ENCODE peak calls at places on chromosomes 12 and 14, in eight cellular contexts. K, I, N, E, A, U, Q and H are unnamed samples.

GRCh38 chr12:124388679-124389536 is 94.0 kb downstream of the RFLNA start:
- DNase-seq in K (no peak), I (peak), N (peak), E (peak), A (peak), U (peak), Q (peak), H (no peak)

GRCh38 chr14:23360496-23360895 is 4.5 kb downstream of the EFS start:
- DNase-seq in K (no peak), I (no peak), N (no peak), E (no peak), A (no peak), U (no peak), Q (no peak), H (no peak)

GRCh38 chr12:113271853-113272561 is 50.7 kb downstream of the TPCN1 start:
- DNase-seq in K (no peak), I (no peak), N (no peak), E (peak), A (peak), U (peak), Q (peak), H (no peak)

GRCh38 chr14:20597108-20597507 is 5.9 kb upstream of the RNASE12 start:
- DNase-seq in K (no peak), I (no peak), N (no peak), E (no peak), A (no peak), U (no peak), Q (no peak), H (no peak)

GRCh38 chr12:92028039-92028709 is 117.5 kb downstream of the BTG1 start:
- DNase-seq in K (no peak), I (no peak), N (no peak), E (no peak), A (peak), U (peak), Q (peak), H (no peak)

GRCh38 chr12:26318661-26319068 is 123.3 kb downstream of the SSPN start:
- DNase-seq in K (peak), I (no peak), N (peak), E (no peak), A (peak), U (peak), Q (peak), H (no peak)

GRCh38 chr14:75453817-75454434 is 26.1 kb downstream of the JDP2 start:
- DNase-seq in K (peak), I (no peak), N (peak), E (no peak), A (no peak), U (no peak), Q (no peak), H (peak)

GRCh38 chr14:44960146-44960545 is 1.6 kb downstream of the KLHL28 start:
- DNase-seq in K (peak), I (no peak), N (no peak), E (no peak), A (no peak), U (no peak), Q (no peak), H (no peak)

GRCh38 chr12:113924341-113924740 is 41.8 kb downstream of the RBM19 start:
- DNase-seq in K (no peak), I (no peak), N (no peak), E (no peak), A (no peak), U (no peak), Q (no peak), H (no peak)

GRCh38 chr14:81062816-81063215 is 107.4 kb downstream of the TSHR start:
- DNase-seq in K (peak), I (peak), N (no peak), E (no peak), A (peak), U (peak), Q (peak), H (no peak)

GRCh38 chr12:104281636-104282035 is 21.9 kb upstream of the EID3 start:
- DNase-seq in K (no peak), I (no peak), N (no peak), E (no peak), A (no peak), U (no peak), Q (peak), H (no peak)

GRCh38 chr12:53232641-53233538 is 881 bp upstream of the RARG start:
- DNase-seq in K (no peak), I (peak), N (no peak), E (no peak), A (peak), U (no peak), Q (peak), H (peak)

GRCh38 chr14:101449114-101449513 is 112.2 kb upstream of the DIO3 start:
- DNase-seq in K (peak), I (no peak), N (no peak), E (no peak), A (no peak), U (no peak), Q (no peak), H (no peak)

GRCh38 chr14:91942128-91942527 is 5.4 kb downstream of the FBLN5 start:
- DNase-seq in K (no peak), I (no peak), N (no peak), E (no peak), A (no peak), U (no peak), Q (no peak), H (no peak)

GRCh38 chr12:123141615-123142517 is 9.0 kb downstream of the PITPNM2 start:
- DNase-seq in K (no peak), I (no peak), N (no peak), E (peak), A (peak), U (peak), Q (peak), H (no peak)

GRCh38 chr14:68254669-68255527 is 435.3 kb downstream of the RAD51B start:
- DNase-seq in K (no peak), I (no peak), N (no peak), E (no peak), A (no peak), U (no peak), Q (no peak), H (no peak)